ENCODE peak calls at places on chromosome 18, in four cellular contexts. One of them, this sample, is unnamed.

GRCh38 chr18:62611395-62612241 is 88.8 kb downstream of the ZCCHC2 start:
- DNase-seq in amniotic stem cell: no peak
- DNase-seq in osteocyte: no peak
- DNase-seq in stimulated activated CD4-positive, alpha-beta T cell treated with anti-CD3 and anti-CD28 coated beads, Interleukin-4, amount 100 ng/mL, for 24 hours: no peak
- DNase-seq in this sample: no peak

GRCh38 chr18:55093295-55093694 is 134.0 kb upstream of the CCDC68 start:
- DNase-seq in stimulated activated CD4-positive, alpha-beta T cell treated with anti-CD3 and anti-CD28 coated beads, Interleukin-4, amount 100 ng/mL, for 24 hours: no peak
- DNase-seq in amniotic stem cell: no peak
- DNase-seq in osteocyte: no peak
- DNase-seq in this sample: no peak

GRCh38 chr18:32920796-32921787 is 148.3 kb upstream of the KLHL14 start:
- DNase-seq in amniotic stem cell: peak
- DNase-seq in stimulated activated CD4-positive, alpha-beta T cell treated with anti-CD3 and anti-CD28 coated beads, Interleukin-4, amount 100 ng/mL, for 24 hours: no peak
- DNase-seq in osteocyte: no peak
- DNase-seq in this sample: peak

GRCh38 chr18:61085751-61086150 is 247.5 kb upstream of the CDH20 start:
- DNase-seq in osteocyte: no peak
- DNase-seq in amniotic stem cell: no peak
- DNase-seq in stimulated activated CD4-positive, alpha-beta T cell treated with anti-CD3 and anti-CD28 coated beads, Interleukin-4, amount 100 ng/mL, for 24 hours: no peak
- DNase-seq in this sample: no peak

GRCh38 chr18:75407468-75408437 is 19.8 kb downstream of the SMIM21 start:
- DNase-seq in amniotic stem cell: peak
- DNase-seq in osteocyte: no peak
- DNase-seq in stimulated activated CD4-positive, alpha-beta T cell treated with anti-CD3 and anti-CD28 coated beads, Interleukin-4, amount 100 ng/mL, for 24 hours: no peak
- DNase-seq in this sample: no peak

GRCh38 chr18:59874166-59874565 is 25.6 kb upstream of the PMAIP1 start:
- DNase-seq in amniotic stem cell: peak
- DNase-seq in stimulated activated CD4-positive, alpha-beta T cell treated with anti-CD3 and anti-CD28 coated beads, Interleukin-4, amount 100 ng/mL, for 24 hours: no peak
- DNase-seq in osteocyte: no peak
- DNase-seq in this sample: no peak

GRCh38 chr18:713135-713490 is 683 bp upstream of the ENOSF1 start:
- DNase-seq in amniotic stem cell: no peak
- DNase-seq in osteocyte: no peak
- DNase-seq in stimulated activated CD4-positive, alpha-beta T cell treated with anti-CD3 and anti-CD28 coated beads, Interleukin-4, amount 100 ng/mL, for 24 hours: no peak
- DNase-seq in this sample: no peak

GRCh38 chr18:48533340-48534093 is 5.3 kb upstream of the CTIF start:
- DNase-seq in stimulated activated CD4-positive, alpha-beta T cell treated with anti-CD3 and anti-CD28 coated beads, Interleukin-4, amount 100 ng/mL, for 24 hours: no peak
- DNase-seq in osteocyte: no peak
- DNase-seq in amniotic stem cell: no peak
- DNase-seq in this sample: no peak

GRCh38 chr18:58541137-58541788 is 87.6 kb downstream of the ALPK2 start:
- DNase-seq in amniotic stem cell: no peak
- DNase-seq in stimulated activated CD4-positive, alpha-beta T cell treated with anti-CD3 and anti-CD28 coated beads, Interleukin-4, amount 100 ng/mL, for 24 hours: peak
- DNase-seq in osteocyte: no peak
- DNase-seq in this sample: no peak

GRCh38 chr18:31516432-31516831 is 18.5 kb downstream of the DSG2 start:
- DNase-seq in amniotic stem cell: no peak
- DNase-seq in osteocyte: no peak
- DNase-seq in stimulated activated CD4-positive, alpha-beta T cell treated with anti-CD3 and anti-CD28 coated beads, Interleukin-4, amount 100 ng/mL, for 24 hours: no peak
- DNase-seq in this sample: no peak

GRCh38 chr18:21330122-21330701 is 88.2 kb downstream of the GREB1L start:
- DNase-seq in osteocyte: no peak
- DNase-seq in amniotic stem cell: no peak
- DNase-seq in stimulated activated CD4-positive, alpha-beta T cell treated with anti-CD3 and anti-CD28 coated beads, Interleukin-4, amount 100 ng/mL, for 24 hours: no peak
- DNase-seq in this sample: peak

GRCh38 chr18:681985-682384 is 24.5 kb downstream of the TYMS start:
- DNase-seq in amniotic stem cell: no peak
- DNase-seq in osteocyte: no peak
- DNase-seq in stimulated activated CD4-positive, alpha-beta T cell treated with anti-CD3 and anti-CD28 coated beads, Interleukin-4, amount 100 ng/mL, for 24 hours: peak
- DNase-seq in this sample: no peak

GRCh38 chr18:12281861-12282260 is 26.2 kb upstream of the TUBB6 start:
- DNase-seq in amniotic stem cell: no peak
- DNase-seq in osteocyte: no peak
- DNase-seq in stimulated activated CD4-positive, alpha-beta T cell treated with anti-CD3 and anti-CD28 coated beads, Interleukin-4, amount 100 ng/mL, for 24 hours: no peak
- DNase-seq in this sample: no peak

GRCh38 chr18:35703043-35703688 is 121.6 kb downstream of the GALNT1 start:
- DNase-seq in stimulated activated CD4-positive, alpha-beta T cell treated with anti-CD3 and anti-CD28 coated beads, Interleukin-4, amount 100 ng/mL, for 24 hours: no peak
- DNase-seq in amniotic stem cell: no peak
- DNase-seq in osteocyte: no peak
- DNase-seq in this sample: no peak

GRCh38 chr18:37258131-37258530 is 307.5 kb downstream of the CELF4 start:
- DNase-seq in stimulated activated CD4-positive, alpha-beta T cell treated with anti-CD3 and anti-CD28 coated beads, Interleukin-4, amount 100 ng/mL, for 24 hours: no peak
- DNase-seq in osteocyte: no peak
- DNase-seq in amniotic stem cell: no peak
- DNase-seq in this sample: no peak

GRCh38 chr18:48023334-48024008 is 93.0 kb upstream of the SMAD2 start:
- DNase-seq in stimulated activated CD4-positive, alpha-beta T cell treated with anti-CD3 and anti-CD28 coated beads, Interleukin-4, amount 100 ng/mL, for 24 hours: no peak
- DNase-seq in osteocyte: no peak
- DNase-seq in amniotic stem cell: no peak
- DNase-seq in this sample: no peak

GRCh38 chr18:59837586-59837985 is 62.2 kb upstream of the PMAIP1 start:
- DNase-seq in amniotic stem cell: peak
- DNase-seq in osteocyte: no peak
- DNase-seq in stimulated activated CD4-positive, alpha-beta T cell treated with anti-CD3 and anti-CD28 coated beads, Interleukin-4, amount 100 ng/mL, for 24 hours: peak
- DNase-seq in this sample: peak

GRCh38 chr18:34738173-34738894 is 28.2 kb downstream of the DTNA start:
- DNase-seq in osteocyte: no peak
- DNase-seq in stimulated activated CD4-positive, alpha-beta T cell treated with anti-CD3 and anti-CD28 coated beads, Interleukin-4, amount 100 ng/mL, for 24 hours: no peak
- DNase-seq in amniotic stem cell: no peak
- DNase-seq in this sample: peak

GRCh38 chr18:6593142-6593889 is 136.2 kb upstream of the ARHGAP28 start:
- DNase-seq in stimulated activated CD4-positive, alpha-beta T cell treated with anti-CD3 and anti-CD28 coated beads, Interleukin-4, amount 100 ng/mL, for 24 hours: no peak
- DNase-seq in amniotic stem cell: no peak
- DNase-seq in osteocyte: no peak
- DNase-seq in this sample: no peak

GRCh38 chr18:13356032-13356431 is 137.5 kb downstream of the LDLRAD4 start:
- DNase-seq in osteocyte: no peak
- DNase-seq in amniotic stem cell: no peak
- DNase-seq in stimulated activated CD4-positive, alpha-beta T cell treated with anti-CD3 and anti-CD28 coated beads, Interleukin-4, amount 100 ng/mL, for 24 hours: no peak
- DNase-seq in this sample: no peak

GRCh38 chr18:38654966-38655365 is 1089.4 kb upstream of the CELF4 start:
- DNase-seq in osteocyte: no peak
- DNase-seq in stimulated activated CD4-positive, alpha-beta T cell treated with anti-CD3 and anti-CD28 coated beads, Interleukin-4, amount 100 ng/mL, for 24 hours: no peak
- DNase-seq in amniotic stem cell: no peak
- DNase-seq in this sample: no peak

GRCh38 chr18:808086-808485 is 4.0 kb downstream of the YES1 start:
- DNase-seq in osteocyte: no peak
- DNase-seq in amniotic stem cell: no peak
- DNase-seq in stimulated activated CD4-positive, alpha-beta T cell treated with anti-CD3 and anti-CD28 coated beads, Interleukin-4, amount 100 ng/mL, for 24 hours: no peak
- DNase-seq in this sample: no peak

GRCh38 chr18:49784427-49785185 is 28.7 kb downstream of the ACAA2 start:
- DNase-seq in stimulated activated CD4-positive, alpha-beta T cell treated with anti-CD3 and anti-CD28 coated beads, Interleukin-4, amount 100 ng/mL, for 24 hours: no peak
- DNase-seq in amniotic stem cell: no peak
- DNase-seq in osteocyte: no peak
- DNase-seq in this sample: no peak

GRCh38 chr18:2878656-2879330 is 32.0 kb downstream of the EMILIN2 start:
- DNase-seq in amniotic stem cell: no peak
- DNase-seq in osteocyte: peak
- DNase-seq in stimulated activated CD4-positive, alpha-beta T cell treated with anti-CD3 and anti-CD28 coated beads, Interleukin-4, amount 100 ng/mL, for 24 hours: no peak
- DNase-seq in this sample: no peak

GRCh38 chr18:9782073-9782857 is 74.2 kb downstream of the RAB31 start:
- DNase-seq in osteocyte: no peak
- DNase-seq in amniotic stem cell: peak
- DNase-seq in stimulated activated CD4-positive, alpha-beta T cell treated with anti-CD3 and anti-CD28 coated beads, Interleukin-4, amount 100 ng/mL, for 24 hours: no peak
- DNase-seq in this sample: no peak

GRCh38 chr18:8826514-8826913 is 121.2 kb downstream of the MTCL1 start:
- DNase-seq in stimulated activated CD4-positive, alpha-beta T cell treated with anti-CD3 and anti-CD28 coated beads, Interleukin-4, amount 100 ng/mL, for 24 hours: no peak
- DNase-seq in amniotic stem cell: no peak
- DNase-seq in osteocyte: no peak
- DNase-seq in this sample: no peak

GRCh38 chr18:24060644-24061043 is 46.1 kb downstream of the TTC39C start:
- DNase-seq in stimulated activated CD4-positive, alpha-beta T cell treated with anti-CD3 and anti-CD28 coated beads, Interleukin-4, amount 100 ng/mL, for 24 hours: no peak
- DNase-seq in osteocyte: no peak
- DNase-seq in amniotic stem cell: no peak
- DNase-seq in this sample: no peak

GRCh38 chr18:24490545-24490944 is 30.1 kb downstream of the HRH4 start:
- DNase-seq in amniotic stem cell: no peak
- DNase-seq in osteocyte: no peak
- DNase-seq in stimulated activated CD4-positive, alpha-beta T cell treated with anti-CD3 and anti-CD28 coated beads, Interleukin-4, amount 100 ng/mL, for 24 hours: no peak
- DNase-seq in this sample: no peak

GRCh38 chr18:79516441-79516931 is 120.8 kb downstream of the NFATC1 start:
- DNase-seq in amniotic stem cell: no peak
- DNase-seq in stimulated activated CD4-positive, alpha-beta T cell treated with anti-CD3 and anti-CD28 coated beads, Interleukin-4, amount 100 ng/mL, for 24 hours: no peak
- DNase-seq in osteocyte: peak
- DNase-seq in this sample: no peak

GRCh38 chr18:36697905-36698304 is 130.9 kb downstream of the TPGS2 start:
- DNase-seq in amniotic stem cell: peak
- DNase-seq in osteocyte: no peak
- DNase-seq in stimulated activated CD4-positive, alpha-beta T cell treated with anti-CD3 and anti-CD28 coated beads, Interleukin-4, amount 100 ng/mL, for 24 hours: no peak
- DNase-seq in this sample: peak

GRCh38 chr18:4335386-4335785 is 119.7 kb downstream of the DLGAP1 start:
- DNase-seq in stimulated activated CD4-positive, alpha-beta T cell treated with anti-CD3 and anti-CD28 coated beads, Interleukin-4, amount 100 ng/mL, for 24 hours: no peak
- DNase-seq in osteocyte: no peak
- DNase-seq in amniotic stem cell: no peak
- DNase-seq in this sample: no peak

GRCh38 chr18:44035554-44035953 is 645.1 kb upstream of the SETBP1 start:
- DNase-seq in amniotic stem cell: no peak
- DNase-seq in osteocyte: no peak
- DNase-seq in stimulated activated CD4-positive, alpha-beta T cell treated with anti-CD3 and anti-CD28 coated beads, Interleukin-4, amount 100 ng/mL, for 24 hours: no peak
- DNase-seq in this sample: no peak

GRCh38 chr18:44916429-44917183 is 235.9 kb downstream of the SETBP1 start:
- DNase-seq in amniotic stem cell: no peak
- DNase-seq in stimulated activated CD4-positive, alpha-beta T cell treated with anti-CD3 and anti-CD28 coated beads, Interleukin-4, amount 100 ng/mL, for 24 hours: no peak
- DNase-seq in osteocyte: no peak
- DNase-seq in this sample: no peak

This sample was measured in Panc1.